ENCODE peak calls at places on chromosomes 12 and 14, in ten cellular contexts. One of them, this sample, is unnamed.

GRCh38 chr14:24982472-24983155 is 67.3 kb downstream of the STXBP6 start:
- DNase-seq in HFFc6: peak; percentile 77
- DNase-seq in uterus: no peak
- DNase-seq in GM12864: no peak
- DNase-seq in astrocyte of the cerebellum: no peak
- DNase-seq in B cell: no peak
- DNase-seq in cardiac muscle cell: peak; percentile 60
- DNase-seq in fibroblast of mammary gland: peak; percentile 78
- DNase-seq in psoas muscle: no peak
- DNase-seq in sigmoid colon: no peak
- DNase-seq in this sample: no peak

GRCh38 chr12:32761716-32762115 is 6.0 kb upstream of the YARS2 start:
- DNase-seq in HFFc6: no peak
- DNase-seq in uterus: no peak
- DNase-seq in GM12864: no peak
- DNase-seq in astrocyte of the cerebellum: no peak
- DNase-seq in B cell: peak; percentile 59
- DNase-seq in cardiac muscle cell: no peak
- DNase-seq in fibroblast of mammary gland: no peak
- DNase-seq in psoas muscle: no peak
- DNase-seq in sigmoid colon: no peak
- DNase-seq in this sample: no peak

GRCh38 chr14:68599896-68600620 is 192.8 kb downstream of the ZFP36L1 start:
- DNase-seq in HFFc6: no peak
- DNase-seq in uterus: peak; percentile 24
- DNase-seq in GM12864: no peak
- DNase-seq in astrocyte of the cerebellum: no peak
- DNase-seq in B cell: no peak
- DNase-seq in cardiac muscle cell: no peak
- DNase-seq in fibroblast of mammary gland: no peak
- DNase-seq in psoas muscle: no peak
- DNase-seq in sigmoid colon: no peak
- DNase-seq in this sample: no peak

GRCh38 chr12:105409881-105410471 is 79.5 kb downstream of the C12orf75 start:
- DNase-seq in HFFc6: no peak
- DNase-seq in uterus: peak; percentile 39
- DNase-seq in GM12864: no peak
- DNase-seq in astrocyte of the cerebellum: no peak
- DNase-seq in B cell: no peak
- DNase-seq in cardiac muscle cell: peak; percentile 84
- DNase-seq in fibroblast of mammary gland: peak; percentile 20
- DNase-seq in psoas muscle: peak; percentile 69
- DNase-seq in sigmoid colon: no peak
- DNase-seq in this sample: peak; percentile 93

GRCh38 chr14:20365928-20366327 is 22.5 kb downstream of the PARP2 start:
- DNase-seq in HFFc6: no peak
- DNase-seq in uterus: no peak
- DNase-seq in GM12864: no peak
- DNase-seq in astrocyte of the cerebellum: no peak
- DNase-seq in B cell: no peak
- DNase-seq in cardiac muscle cell: no peak
- DNase-seq in fibroblast of mammary gland: no peak
- DNase-seq in psoas muscle: no peak
- DNase-seq in sigmoid colon: no peak
- DNase-seq in this sample: no peak

GRCh38 chr14:89270439-89271227 is 146.4 kb downstream of the FOXN3 start:
- DNase-seq in HFFc6: no peak
- DNase-seq in uterus: no peak
- DNase-seq in GM12864: peak; percentile 63
- DNase-seq in astrocyte of the cerebellum: no peak
- DNase-seq in B cell: peak; percentile 68
- DNase-seq in cardiac muscle cell: no peak
- DNase-seq in fibroblast of mammary gland: no peak
- DNase-seq in psoas muscle: no peak
- DNase-seq in sigmoid colon: no peak
- DNase-seq in this sample: no peak

GRCh38 chr14:81301813-81302212 is 81.1 kb upstream of the GTF2A1 start:
- DNase-seq in HFFc6: no peak
- DNase-seq in uterus: no peak
- DNase-seq in GM12864: no peak
- DNase-seq in astrocyte of the cerebellum: no peak
- DNase-seq in B cell: no peak
- DNase-seq in cardiac muscle cell: no peak
- DNase-seq in fibroblast of mammary gland: no peak
- DNase-seq in psoas muscle: no peak
- DNase-seq in sigmoid colon: no peak
- DNase-seq in this sample: no peak

GRCh38 chr12:54279632-54280400 is at the start of gene CBX5:
- DNase-seq in HFFc6: peak; percentile 100
- DNase-seq in uterus: peak; percentile 99
- DNase-seq in GM12864: peak; percentile 98
- DNase-seq in astrocyte of the cerebellum: peak; percentile 100
- DNase-seq in B cell: peak; percentile 100
- DNase-seq in cardiac muscle cell: peak; percentile 100
- DNase-seq in fibroblast of mammary gland: peak; percentile 100
- DNase-seq in psoas muscle: peak; percentile 100
- DNase-seq in sigmoid colon: peak; percentile 100
- DNase-seq in this sample: peak; percentile 100

GRCh38 chr14:93049867-93050331 is 65.8 kb downstream of the ITPK1 start:
- DNase-seq in HFFc6: no peak
- DNase-seq in uterus: no peak
- DNase-seq in GM12864: no peak
- DNase-seq in astrocyte of the cerebellum: no peak
- DNase-seq in B cell: no peak
- DNase-seq in cardiac muscle cell: peak; percentile 46
- DNase-seq in fibroblast of mammary gland: no peak
- DNase-seq in psoas muscle: no peak
- DNase-seq in sigmoid colon: no peak
- DNase-seq in this sample: no peak

GRCh38 chr12:47850153-47851084 is 30.7 kb upstream of the HDAC7 start:
- DNase-seq in HFFc6: no peak
- DNase-seq in uterus: no peak
- DNase-seq in GM12864: no peak
- DNase-seq in astrocyte of the cerebellum: no peak
- DNase-seq in B cell: no peak
- DNase-seq in cardiac muscle cell: no peak
- DNase-seq in fibroblast of mammary gland: no peak
- DNase-seq in psoas muscle: no peak
- DNase-seq in sigmoid colon: no peak
- DNase-seq in this sample: no peak

GRCh38 chr14:77980475-77981321 is 180.8 kb downstream of the ADCK1 start:
- DNase-seq in HFFc6: no peak
- DNase-seq in uterus: no peak
- DNase-seq in GM12864: no peak
- DNase-seq in astrocyte of the cerebellum: no peak
- DNase-seq in B cell: no peak
- DNase-seq in cardiac muscle cell: no peak
- DNase-seq in fibroblast of mammary gland: no peak
- DNase-seq in psoas muscle: no peak
- DNase-seq in sigmoid colon: no peak
- DNase-seq in this sample: peak; percentile 81

GRCh38 chr12:12331244-12331771 is 18.7 kb downstream of the MANSC1 start:
- DNase-seq in HFFc6: no peak
- DNase-seq in uterus: peak; percentile 64
- DNase-seq in GM12864: no peak
- DNase-seq in astrocyte of the cerebellum: no peak
- DNase-seq in B cell: no peak
- DNase-seq in cardiac muscle cell: no peak
- DNase-seq in fibroblast of mammary gland: no peak
- DNase-seq in psoas muscle: no peak
- DNase-seq in sigmoid colon: no peak
- DNase-seq in this sample: no peak

DNA sequence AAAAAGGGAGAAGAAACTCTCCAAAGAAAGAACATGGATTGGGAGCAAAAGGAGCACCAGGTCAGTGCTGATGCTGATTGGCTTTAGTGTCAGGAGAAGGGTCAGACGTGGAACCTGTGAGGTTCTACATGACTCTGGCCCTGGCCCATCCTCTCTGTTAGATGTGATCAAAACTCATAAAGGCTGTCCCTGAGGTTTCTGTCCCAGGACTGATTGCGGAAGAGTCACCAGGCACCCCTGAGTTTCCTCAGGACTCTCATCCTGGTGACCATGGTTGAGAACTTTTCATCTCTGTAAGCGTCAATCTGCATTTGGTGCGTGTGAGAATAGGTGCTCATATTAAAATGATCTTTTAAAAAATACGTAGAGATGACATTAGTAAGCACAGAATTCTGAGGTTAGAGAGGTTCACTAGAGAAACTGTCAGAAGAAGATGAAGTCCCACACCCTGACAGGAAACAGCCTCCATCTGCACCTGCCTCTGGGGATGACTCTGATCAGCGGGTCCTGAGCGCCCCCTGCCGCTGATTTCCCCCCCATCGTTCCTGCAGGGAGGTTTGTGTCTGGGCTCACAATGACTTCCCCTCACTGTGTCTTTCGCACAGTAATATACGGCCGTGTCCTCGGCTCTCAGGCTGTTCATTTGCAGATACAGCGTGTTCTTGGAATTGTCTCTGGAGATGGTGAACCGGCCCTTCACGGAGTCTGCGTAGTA is 741.8 kb downstream of the TMEM121 start:
- DNase-seq in HFFc6: no peak
- DNase-seq in uterus: no peak
- DNase-seq in GM12864: no peak
- DNase-seq in astrocyte of the cerebellum: no peak
- DNase-seq in B cell: peak; percentile 78
- DNase-seq in cardiac muscle cell: no peak
- DNase-seq in fibroblast of mammary gland: no peak
- DNase-seq in psoas muscle: no peak
- DNase-seq in sigmoid colon: no peak
- DNase-seq in this sample: no peak
- TF ChIP-seq CTCF in HFFc6: no peak
- TF ChIP-seq CTCF in uterus: no peak
- TF ChIP-seq CTCF in GM12864: no peak
- TF ChIP-seq CTCF in astrocyte of the cerebellum: no peak
- TF ChIP-seq CTCF in B cell: peak; percentile 62
- TF ChIP-seq CTCF in cardiac muscle cell: no peak
- TF ChIP-seq CTCF in fibroblast of mammary gland: no peak
- TF ChIP-seq CTCF in psoas muscle: no peak
- TF ChIP-seq CTCF in sigmoid colon: no peak
- TF ChIP-seq CTCF in this sample: no peak

DNA sequence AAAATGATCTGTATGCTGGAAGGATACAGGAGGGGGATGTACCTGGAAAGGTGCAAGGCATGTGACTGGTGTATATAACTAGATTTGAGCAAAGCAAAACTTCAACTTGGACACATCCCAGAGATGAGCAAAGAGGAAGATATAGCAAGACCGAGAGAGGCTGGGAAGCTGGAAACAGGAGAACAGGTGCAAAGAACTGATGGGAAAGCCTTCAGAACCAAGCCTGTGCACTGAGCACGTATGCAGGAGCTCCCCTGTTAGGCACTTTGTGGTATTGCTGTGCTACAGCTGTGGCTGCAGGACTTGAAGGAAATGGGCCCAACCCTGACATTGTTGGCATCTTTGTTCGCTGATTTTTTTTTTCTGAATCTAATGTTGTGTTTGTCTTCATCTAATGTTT is 120.7 kb upstream of the PWP1 start:
- DNase-seq in HFFc6: no peak
- DNase-seq in uterus: no peak
- DNase-seq in GM12864: no peak
- DNase-seq in astrocyte of the cerebellum: no peak
- DNase-seq in B cell: no peak
- DNase-seq in cardiac muscle cell: no peak
- DNase-seq in fibroblast of mammary gland: peak; percentile 47
- DNase-seq in psoas muscle: no peak
- DNase-seq in sigmoid colon: no peak
- DNase-seq in this sample: no peak
- TF ChIP-seq CTCF in HFFc6: no peak
- TF ChIP-seq CTCF in uterus: no peak
- TF ChIP-seq CTCF in GM12864: peak; percentile 66
- TF ChIP-seq CTCF in astrocyte of the cerebellum: peak; percentile 54
- TF ChIP-seq CTCF in B cell: no peak
- TF ChIP-seq CTCF in cardiac muscle cell: no peak
- TF ChIP-seq CTCF in fibroblast of mammary gland: peak; percentile 64
- TF ChIP-seq CTCF in psoas muscle: no peak
- TF ChIP-seq CTCF in sigmoid colon: no peak
- TF ChIP-seq CTCF in this sample: no peak

GRCh38 chr14:70397746-70398145 is 19.1 kb downstream of the SYNJ2BP start:
- DNase-seq in HFFc6: no peak
- DNase-seq in uterus: no peak
- DNase-seq in GM12864: no peak
- DNase-seq in astrocyte of the cerebellum: no peak
- DNase-seq in B cell: no peak
- DNase-seq in cardiac muscle cell: no peak
- DNase-seq in fibroblast of mammary gland: no peak
- DNase-seq in psoas muscle: no peak
- DNase-seq in sigmoid colon: no peak
- DNase-seq in this sample: no peak
- TF ChIP-seq CTCF in HFFc6: no peak
- TF ChIP-seq CTCF in uterus: no peak
- TF ChIP-seq CTCF in GM12864: no peak
- TF ChIP-seq CTCF in astrocyte of the cerebellum: no peak
- TF ChIP-seq CTCF in B cell: no peak
- TF ChIP-seq CTCF in cardiac muscle cell: no peak
- TF ChIP-seq CTCF in fibroblast of mammary gland: no peak
- TF ChIP-seq CTCF in psoas muscle: no peak
- TF ChIP-seq CTCF in sigmoid colon: no peak
- TF ChIP-seq CTCF in this sample: no peak

GRCh38 chr12:127295630-127296029 is 971.3 kb upstream of the TMEM132C start:
- DNase-seq in HFFc6: no peak
- DNase-seq in uterus: no peak
- DNase-seq in GM12864: no peak
- DNase-seq in astrocyte of the cerebellum: no peak
- DNase-seq in B cell: no peak
- DNase-seq in cardiac muscle cell: no peak
- DNase-seq in fibroblast of mammary gland: no peak
- DNase-seq in psoas muscle: no peak
- DNase-seq in sigmoid colon: no peak
- DNase-seq in this sample: peak; percentile 34

GRCh38 chr12:127294651-127295205 is 972.2 kb upstream of the TMEM132C start:
- DNase-seq in HFFc6: no peak
- DNase-seq in uterus: no peak
- DNase-seq in GM12864: no peak
- DNase-seq in astrocyte of the cerebellum: no peak
- DNase-seq in B cell: no peak
- DNase-seq in cardiac muscle cell: no peak
- DNase-seq in fibroblast of mammary gland: no peak
- DNase-seq in psoas muscle: no peak
- DNase-seq in sigmoid colon: no peak
- DNase-seq in this sample: peak; percentile 75

GRCh38 chr12:127296591-127296990 is 970.4 kb upstream of the TMEM132C start:
- DNase-seq in HFFc6: no peak
- DNase-seq in uterus: no peak
- DNase-seq in GM12864: no peak
- DNase-seq in astrocyte of the cerebellum: no peak
- DNase-seq in B cell: no peak
- DNase-seq in cardiac muscle cell: no peak
- DNase-seq in fibroblast of mammary gland: no peak
- DNase-seq in psoas muscle: no peak
- DNase-seq in sigmoid colon: no peak
- DNase-seq in this sample: no peak

GRCh38 chr12:127292736-127293135 is 974.2 kb upstream of the TMEM132C start:
- DNase-seq in HFFc6: no peak
- DNase-seq in uterus: no peak
- DNase-seq in GM12864: no peak
- DNase-seq in astrocyte of the cerebellum: no peak
- DNase-seq in B cell: no peak
- DNase-seq in cardiac muscle cell: no peak
- DNase-seq in fibroblast of mammary gland: no peak
- DNase-seq in psoas muscle: no peak
- DNase-seq in sigmoid colon: no peak
- DNase-seq in this sample: peak; percentile 60

GRCh38 chr12:127293507-127294310 is 973.3 kb upstream of the TMEM132C start:
- DNase-seq in HFFc6: peak; percentile 61
- DNase-seq in uterus: no peak
- DNase-seq in GM12864: no peak
- DNase-seq in astrocyte of the cerebellum: peak; percentile 23
- DNase-seq in B cell: no peak
- DNase-seq in cardiac muscle cell: peak; percentile 41
- DNase-seq in fibroblast of mammary gland: peak; percentile 80
- DNase-seq in psoas muscle: peak; percentile 72
- DNase-seq in sigmoid colon: no peak
- DNase-seq in this sample: peak; percentile 86
- TF ChIP-seq CTCF in HFFc6: peak; percentile 97
- TF ChIP-seq CTCF in uterus: peak; percentile 31
- TF ChIP-seq CTCF in GM12864: peak; percentile 76
- TF ChIP-seq CTCF in astrocyte of the cerebellum: peak; percentile 88
- TF ChIP-seq CTCF in B cell: no peak
- TF ChIP-seq CTCF in cardiac muscle cell: peak; percentile 57
- TF ChIP-seq CTCF in fibroblast of mammary gland: peak; percentile 99
- TF ChIP-seq CTCF in psoas muscle: peak; percentile 51
- TF ChIP-seq CTCF in sigmoid colon: no peak
- TF ChIP-seq CTCF in this sample: peak; percentile 69

This sample was measured in osteocyte.